ENCODE peak calls at places on chromosome X, in five cellular contexts. One of them, this sample, is unnamed.

GRCh38 chrX:29662101-29662500 is 553.3 kb upstream of the MAGEB2 start:
- DNase-seq in GM12878: no peak
- DNase-seq in H1: no peak
- DNase-seq in K562: no peak
- DNase-seq in GM12891: no peak
- DNase-seq in this sample: no peak

GRCh38 chrX:153775631-153776595 is 4.9 kb upstream of the SRPK3 start:
- DNase-seq in K562: peak; percentile 76
- DNase-seq in GM12878: no peak
- DNase-seq in GM12891: no peak
- DNase-seq in H1: no peak
- DNase-seq in this sample: no peak

GRCh38 chrX:2705036-2705435 is 13.9 kb downstream of the CD99 start:
- DNase-seq in H1: no peak
- DNase-seq in K562: no peak
- DNase-seq in GM12878: no peak
- DNase-seq in GM12891: no peak
- DNase-seq in this sample: no peak

GRCh38 chrX:148695362-148695761 is 194.9 kb downstream of the AFF2 start:
- DNase-seq in K562: no peak
- DNase-seq in H1: no peak
- DNase-seq in GM12891: no peak
- DNase-seq in GM12878: no peak
- DNase-seq in this sample: no peak

GRCh38 chrX:53233536-53233935 is 8.5 kb upstream of the KDM5C start:
- DNase-seq in K562: no peak
- DNase-seq in GM12878: no peak
- DNase-seq in GM12891: no peak
- DNase-seq in H1: no peak
- DNase-seq in this sample: no peak

GRCh38 chrX:119605739-119606507 is at the start of gene NKRF:
- DNase-seq in GM12878: peak; percentile 78
- DNase-seq in H1: peak; percentile 89
- DNase-seq in K562: peak; percentile 96
- DNase-seq in GM12891: peak; percentile 54
- DNase-seq in this sample: peak; percentile 60

GRCh38 chrX:43064096-43064495 is 286.1 kb upstream of the PPP1R2C start:
- DNase-seq in GM12891: no peak
- DNase-seq in H1: no peak
- DNase-seq in GM12878: no peak
- DNase-seq in K562: no peak
- DNase-seq in this sample: no peak

GRCh38 chrX:34350552-34350951 is 218.4 kb upstream of the FAM47A start:
- DNase-seq in GM12878: no peak
- DNase-seq in H1: no peak
- DNase-seq in K562: no peak
- DNase-seq in GM12891: no peak
- DNase-seq in this sample: no peak

GRCh38 chrX:35919536-35920309 is at the start of gene CFAP47:
- DNase-seq in K562: peak; percentile 0
- DNase-seq in GM12878: no peak
- DNase-seq in GM12891: no peak
- DNase-seq in H1: peak; percentile 50
- DNase-seq in this sample: no peak

GRCh38 chrX:44062842-44063241 is 89.7 kb upstream of the NDP start:
- DNase-seq in K562: no peak
- DNase-seq in H1: no peak
- DNase-seq in GM12878: no peak
- DNase-seq in GM12891: no peak
- DNase-seq in this sample: no peak

GRCh38 chrX:155235891-155236290 is 19.6 kb downstream of the VBP1 start:
- DNase-seq in GM12878: no peak
- DNase-seq in K562: no peak
- DNase-seq in H1: no peak
- DNase-seq in GM12891: no peak
- DNase-seq in this sample: no peak

GRCh38 chrX:65463550-65463949 is 71.0 kb downstream of the LAS1L start:
- DNase-seq in GM12891: no peak
- DNase-seq in H1: no peak
- DNase-seq in K562: no peak
- DNase-seq in GM12878: no peak
- DNase-seq in this sample: no peak

GRCh38 chrX:131791608-131792355 is 231.3 kb upstream of the STK26 start:
- DNase-seq in GM12878: no peak
- DNase-seq in H1: no peak
- DNase-seq in GM12891: no peak
- DNase-seq in K562: no peak
- DNase-seq in this sample: no peak
- TF ChIP-seq TAF1 in GM12878: no peak
- TF ChIP-seq TAF1 in H1: no peak
- TF ChIP-seq TAF1 in GM12891: no peak
- TF ChIP-seq TAF1 in K562: no peak
- TF ChIP-seq TAF1 in this sample: no peak

GRCh38 chrX:72477787-72478186 is 94.9 kb downstream of the HDAC8 start:
- DNase-seq in GM12891: no peak
- DNase-seq in K562: no peak
- DNase-seq in GM12878: no peak
- DNase-seq in H1: no peak
- DNase-seq in this sample: no peak
- TF ChIP-seq POLR2AphosphoS5 in GM12891: no peak
- TF ChIP-seq POLR2AphosphoS5 in K562: no peak
- TF ChIP-seq POLR2AphosphoS5 in GM12878: no peak
- TF ChIP-seq POLR2AphosphoS5 in H1: no peak
- TF ChIP-seq POLR2AphosphoS5 in this sample: no peak

GRCh38 chrX:37685452-37686347 is at the start of gene XK:
- DNase-seq in H1: peak; percentile 63
- DNase-seq in K562: peak; percentile 84
- DNase-seq in GM12878: no peak
- DNase-seq in GM12891: peak; percentile 13
- DNase-seq in this sample: peak; percentile 6
- TF ChIP-seq POLR2A in H1: no peak
- TF ChIP-seq POLR2A in K562: peak; percentile 64
- TF ChIP-seq POLR2A in GM12878: no peak
- TF ChIP-seq POLR2A in GM12891: no peak
- TF ChIP-seq POLR2A in this sample: no peak

DNA sequence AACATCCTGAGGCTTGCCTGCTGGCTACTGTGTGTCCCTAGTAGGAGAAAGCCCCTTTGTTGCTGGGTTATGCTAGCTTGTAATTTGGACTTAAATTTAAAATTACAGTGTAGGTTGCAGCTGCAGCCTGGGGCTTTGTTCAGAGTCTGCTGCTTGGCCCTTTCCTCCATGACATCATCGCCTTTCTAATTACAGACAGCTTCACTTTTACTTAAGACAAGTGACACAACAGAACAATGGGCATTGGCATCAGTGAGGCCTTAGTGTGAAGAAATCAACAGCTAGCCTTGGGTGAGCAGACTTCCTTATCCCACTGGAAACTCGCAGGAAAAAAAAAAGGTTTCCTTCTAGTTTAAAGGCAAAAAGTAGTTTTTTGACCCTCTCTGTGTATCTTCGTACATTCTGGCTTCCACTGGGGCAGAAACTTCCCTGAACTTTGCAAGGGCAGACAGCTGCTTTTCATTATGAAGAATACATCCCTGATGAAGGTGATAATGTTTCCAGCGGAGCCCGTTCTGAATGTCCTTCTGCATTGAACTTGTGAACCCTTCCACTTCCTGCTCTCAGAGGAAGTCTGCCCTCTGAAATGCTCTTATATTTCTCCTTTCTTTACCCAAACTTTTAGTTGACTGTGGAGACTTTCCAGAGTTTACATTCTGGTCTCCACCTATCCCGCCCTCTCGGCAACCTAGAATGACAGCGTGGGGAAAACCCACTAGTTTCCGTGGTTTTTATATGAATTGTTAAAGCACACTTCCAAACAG is 123.2 kb upstream of the FAM9C start:
- DNase-seq in GM12878: no peak
- DNase-seq in GM12891: no peak
- DNase-seq in H1: no peak
- DNase-seq in K562: no peak
- DNase-seq in this sample: no peak
- TF ChIP-seq TAF1 in GM12878: no peak
- TF ChIP-seq TAF1 in GM12891: no peak
- TF ChIP-seq TAF1 in H1: no peak
- TF ChIP-seq TAF1 in K562: no peak
- TF ChIP-seq TAF1 in this sample: no peak

GRCh38 chrX:23902419-23902818 is 5.3 kb downstream of the APOO start:
- DNase-seq in K562: peak; percentile 50
- DNase-seq in GM12891: no peak
- DNase-seq in GM12878: no peak
- DNase-seq in H1: no peak
- DNase-seq in this sample: no peak
- TF ChIP-seq POLR2AphosphoS5 in K562: no peak
- TF ChIP-seq POLR2AphosphoS5 in GM12891: no peak
- TF ChIP-seq POLR2AphosphoS5 in GM12878: no peak
- TF ChIP-seq POLR2AphosphoS5 in H1: no peak
- TF ChIP-seq POLR2AphosphoS5 in this sample: no peak

GRCh38 chrX:41005445-41005992 is 79.7 kb upstream of the USP9X start:
- DNase-seq in K562: no peak
- DNase-seq in GM12878: no peak
- DNase-seq in GM12891: no peak
- DNase-seq in H1: no peak
- DNase-seq in this sample: no peak

GRCh38 chrX:41009816-41010187 is 75.4 kb upstream of the USP9X start:
- DNase-seq in GM12891: no peak
- DNase-seq in GM12878: no peak
- DNase-seq in H1: no peak
- DNase-seq in K562: no peak
- DNase-seq in this sample: no peak

GRCh38 chrX:41014776-41015175 is 70.5 kb upstream of the USP9X start:
- DNase-seq in GM12878: no peak
- DNase-seq in GM12891: no peak
- DNase-seq in K562: no peak
- DNase-seq in H1: no peak
- DNase-seq in this sample: no peak

DNA sequence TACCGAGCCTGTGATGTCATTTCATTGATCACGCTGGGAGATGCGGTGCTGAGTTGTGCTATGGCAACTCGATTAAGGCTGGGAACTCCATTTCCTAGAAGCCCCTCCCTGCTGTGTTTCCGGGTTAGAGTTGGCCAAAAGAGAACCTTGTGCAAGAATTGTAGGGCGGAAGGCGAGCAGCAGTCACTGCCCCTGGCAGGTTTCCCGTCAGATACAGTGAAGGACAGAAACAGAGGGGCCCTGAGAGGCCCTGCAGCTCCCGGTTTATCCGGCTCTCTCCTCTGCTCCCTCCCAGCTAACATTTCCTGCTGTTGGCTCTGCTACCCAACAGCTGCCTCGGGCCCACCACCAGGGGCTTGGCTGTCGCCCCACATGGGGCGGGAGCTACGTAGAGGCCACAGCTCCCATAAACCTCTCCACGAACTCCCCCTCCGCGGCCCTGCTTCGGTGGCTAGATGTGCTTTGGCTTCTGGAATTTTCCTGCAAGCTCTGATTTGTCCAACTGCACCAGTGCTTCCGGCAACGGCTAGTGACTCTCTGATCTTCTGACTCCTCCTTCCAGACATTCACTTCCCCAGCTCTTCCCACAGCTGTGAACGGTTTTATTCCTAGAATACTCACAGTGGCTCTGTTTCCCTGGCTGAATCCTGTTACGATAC is 74.9 kb upstream of the USP9X start:
- DNase-seq in K562: peak; percentile 92
- DNase-seq in GM12891: peak; percentile 27
- DNase-seq in H1: peak; percentile 52
- DNase-seq in GM12878: no peak
- DNase-seq in this sample: peak; percentile 23
- TF ChIP-seq POLR2A in K562: peak; percentile 76
- TF ChIP-seq POLR2A in GM12891: peak; percentile 27
- TF ChIP-seq POLR2A in H1: no peak
- TF ChIP-seq POLR2A in GM12878: no peak
- TF ChIP-seq POLR2A in this sample: no peak

This sample was measured in GM12892.